ENCODE peak calls at places on chromosomes 13 and 19, in four cellular contexts. S, C, H and P are unnamed samples.

GRCh38 chr13:25286308-25286968 is 850 bp downstream of the MTMR6 start:
- DNase-seq in H (no peak), S (no peak), C (peak), P (no peak)

GRCh38 chr19:1449467-1450442 is at the start of gene APC2:
- DNase-seq in S (no peak), C (no peak), H (peak), P (peak)

GRCh38 chr19:56132316-56132822 is 8.7 kb upstream of the ZNF444 start:
- DNase-seq in S (no peak), H (no peak), C (peak), P (no peak)

GRCh38 chr13:113499936-113500335 is 9.4 kb upstream of the DCUN1D2 start:
- DNase-seq in C (no peak), S (no peak), H (no peak), P (no peak)

GRCh38 chr19:45884682-45885555 is 1.0 kb downstream of the IRF2BP1 start:
- DNase-seq in C (no peak), H (peak), S (no peak), P (peak)

GRCh38 chr13:50882816-50883215 is 26.8 kb upstream of the RNASEH2B start:
- DNase-seq in H (no peak), C (no peak), S (no peak), P (no peak)

GRCh38 chr19:45782162-45782623 is at the start of gene DMPK:
- DNase-seq in S (no peak), C (no peak), H (no peak), P (no peak)

GRCh38 chr13:93700115-93700514 is 473.5 kb downstream of the GPC6 start:
- DNase-seq in C (no peak), S (no peak), H (no peak), P (no peak)

GRCh38 chr19:33879818-33880575 is 83.3 kb downstream of the KCTD15 start:
- DNase-seq in C (no peak), S (no peak), H (no peak), P (peak)

GRCh38 chr19:45163156-45163555 is 2.4 kb upstream of the NKPD1 start:
- DNase-seq in H (no peak), C (no peak), S (no peak), P (no peak)

GRCh38 chr19:53463263-53463662 is 4.3 kb upstream of the ZNF813 start:
- DNase-seq in H (peak), C (no peak), S (no peak), P (peak)

GRCh38 chr19:46674416-46675178 is 13.6 kb upstream of the DACT3 start:
- DNase-seq in C (no peak), S (no peak), H (peak), P (peak)

GRCh38 chr19:10662384-10663251 is 8.5 kb downstream of the ILF3 start:
- DNase-seq in C (no peak), H (no peak), S (no peak), P (no peak)

GRCh38 chr13:42272115-42272756 is at the start of gene AKAP11:
- DNase-seq in C (peak), S (no peak), H (peak), P (peak)

GRCh38 chr19:18304194-18304495 is 18.7 kb downstream of the LSM4 start:
- DNase-seq in S (no peak), H (no peak), C (no peak), P (no peak)

GRCh38 chr19:15836595-15837398 is 21.3 kb upstream of the OR10H1 start:
- DNase-seq in S (peak), C (peak), H (peak), P (peak)

DNA sequence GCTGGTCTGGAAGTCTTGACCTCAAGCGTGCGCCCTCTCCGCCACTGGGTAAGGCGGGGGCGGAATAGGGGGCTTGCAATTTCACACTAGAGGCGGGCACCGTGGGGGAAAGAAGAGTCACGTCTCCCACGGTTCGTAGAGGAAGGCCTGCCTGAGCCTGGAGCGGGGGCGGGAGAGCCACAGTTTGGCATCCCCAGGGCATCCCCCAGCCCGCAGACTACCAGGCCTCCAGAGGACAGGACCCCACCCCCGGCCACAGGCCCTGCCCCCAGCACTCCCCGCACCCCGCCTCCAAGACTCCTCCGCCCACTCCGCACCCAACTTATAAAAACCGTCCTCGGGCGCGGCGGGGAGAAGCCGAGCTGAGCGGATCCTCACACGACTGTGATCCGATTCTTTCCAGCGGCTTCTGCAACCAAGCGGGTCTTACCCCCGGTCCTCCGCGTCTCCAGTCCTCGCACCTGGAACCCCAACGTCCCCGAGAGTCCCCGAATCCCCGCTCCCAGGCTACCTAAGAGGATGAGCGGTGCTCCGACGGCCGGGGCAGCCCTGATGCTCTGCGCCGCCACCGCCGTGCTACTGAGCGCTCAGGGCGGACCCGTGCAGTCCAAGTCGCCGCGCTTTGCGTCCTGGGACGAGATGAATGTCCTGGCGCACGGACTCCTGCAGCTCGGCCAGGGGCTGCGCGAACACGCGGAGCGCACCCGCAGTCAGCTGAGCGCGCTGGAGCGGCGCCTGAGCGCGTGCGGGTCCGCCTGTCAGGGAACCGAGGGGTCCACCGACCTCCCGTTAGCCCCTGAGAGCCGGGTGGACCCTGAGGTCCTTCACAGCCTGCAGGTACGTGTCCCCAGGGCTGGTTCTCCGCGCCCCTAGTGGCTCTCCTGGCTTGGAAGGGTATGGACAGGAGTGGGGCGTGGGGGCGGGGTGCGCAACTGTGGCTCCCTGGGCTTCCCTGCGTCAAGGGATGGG is at the start of gene ANGPTL4:
- DNase-seq in C (no peak), H (peak), S (no peak), P (peak)
- TF ChIP-seq CREM in C (no peak), H (no peak), S (no peak), P (no peak)

DNA sequence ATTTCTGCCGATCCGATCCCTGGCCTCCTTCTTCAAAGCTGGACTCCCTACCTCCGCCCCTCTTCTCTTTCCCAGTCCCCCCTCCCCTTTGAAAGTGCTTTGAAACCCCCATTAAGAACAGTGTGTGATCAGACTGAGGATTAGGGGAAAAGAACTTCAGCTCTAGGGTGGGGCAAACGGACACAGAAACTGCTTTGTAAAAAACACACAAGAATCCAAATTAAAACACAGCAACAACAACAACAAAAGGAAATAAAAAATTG is 1.4 kb downstream of the SPRY2 start:
- DNase-seq in S (no peak), C (no peak), H (peak), P (no peak)
- TF ChIP-seq CREM in S (no peak), C (no peak), H (no peak), P (no peak)

GRCh38 chr13:24162604-24163003 is 2.1 kb downstream of the SPATA13 start:
- DNase-seq in C (no peak), H (no peak), S (no peak), P (no peak)

GRCh38 chr13:24159362-24159761 is 1.2 kb upstream of the SPATA13 start:
- DNase-seq in H (no peak), C (no peak), S (no peak), P (no peak)

GRCh38 chr13:24161980-24162517 is 1.5 kb downstream of the SPATA13 start:
- DNase-seq in C (no peak), S (no peak), H (no peak), P (no peak)

GRCh38 chr13:24159921-24160324 is 597 bp upstream of the SPATA13 start:
- DNase-seq in C (no peak), H (no peak), S (no peak), P (no peak)

GRCh38 chr13:24161010-24161775 is 673 bp downstream of the SPATA13 start:
- DNase-seq in H (peak), S (no peak), C (peak), P (peak)
- TF ChIP-seq CREM in H (no peak), S (no peak), C (no peak), P (no peak)

DNA sequence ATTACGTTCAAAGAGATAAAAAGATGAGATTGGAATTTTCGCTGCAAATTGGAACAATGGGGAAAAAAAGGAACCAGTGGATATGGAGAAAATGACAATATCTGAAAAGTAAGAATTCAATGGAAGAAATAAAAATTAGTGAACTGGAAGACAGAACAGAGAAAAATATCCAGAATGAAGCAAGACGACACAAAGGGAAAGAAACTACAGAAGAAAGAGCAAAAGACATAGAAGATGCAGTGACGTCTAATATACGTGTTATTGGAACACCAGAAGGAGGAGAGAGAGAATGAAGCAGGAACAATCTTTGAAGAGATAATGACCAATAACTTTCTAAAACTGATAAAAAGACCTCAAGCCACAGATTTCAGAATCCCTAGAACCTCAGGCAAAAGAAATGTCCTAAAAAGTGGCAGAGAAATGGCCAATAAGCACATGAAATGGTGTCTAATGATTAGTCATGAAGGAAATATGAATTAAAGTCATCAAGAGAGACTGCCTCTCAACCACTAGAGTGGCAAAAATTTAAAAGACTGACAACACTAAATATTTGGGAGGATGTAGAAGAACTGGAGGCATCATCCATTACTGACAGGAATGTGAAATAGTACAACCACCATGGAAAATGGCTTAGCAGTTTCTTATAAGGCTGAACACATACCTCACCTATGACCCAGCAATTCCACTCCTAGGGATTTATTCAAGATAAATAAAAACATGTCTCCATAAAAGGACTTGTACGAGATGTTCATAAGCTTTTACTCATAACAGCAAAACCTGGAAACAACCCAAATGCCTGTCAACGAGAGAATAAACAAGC is 56.5 kb downstream of the GADD45B start:
- DNase-seq in C (no peak), H (no peak), S (no peak), P (no peak)
- TF ChIP-seq CREM in C (no peak), H (no peak), S (no peak), P (no peak)

GRCh38 chr19:29833614-29834261 is 21.9 kb downstream of the CCNE1 start:
- DNase-seq in S (no peak), H (no peak), C (no peak), P (no peak)

GRCh38 chr19:29837448-29837961 is 25.7 kb downstream of the CCNE1 start:
- DNase-seq in S (peak), H (no peak), C (no peak), P (no peak)

GRCh38 chr19:29835447-29835846 is 23.7 kb downstream of the CCNE1 start:
- DNase-seq in C (no peak), S (no peak), H (no peak), P (no peak)

GRCh38 chr19:29834991-29835390 is 23.2 kb downstream of the CCNE1 start:
- DNase-seq in H (no peak), C (no peak), S (no peak), P (no peak)

DNA sequence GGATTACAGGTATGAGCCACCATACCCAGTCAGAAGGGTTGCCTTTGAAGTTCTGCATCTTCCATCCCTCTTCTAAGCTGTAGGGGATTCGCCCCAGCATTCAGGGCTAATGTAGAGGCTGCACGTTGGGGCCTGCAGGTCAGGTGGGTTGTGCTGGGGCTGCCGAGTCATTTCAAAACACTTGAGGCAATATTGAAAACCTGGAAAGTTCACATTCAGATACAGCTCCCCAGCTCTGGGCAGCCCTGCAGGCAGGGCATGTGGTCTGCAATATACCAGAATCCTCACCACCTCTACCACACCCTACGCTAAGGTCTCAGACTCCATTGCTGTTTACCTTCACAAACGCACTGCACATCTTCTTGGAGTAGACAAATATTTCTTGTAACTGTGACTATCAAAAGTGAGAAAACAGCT is 24.6 kb downstream of the CCNE1 start:
- DNase-seq in S (peak), H (no peak), C (no peak), P (no peak)
- TF ChIP-seq CREM in S (peak), H (no peak), C (no peak), P (no peak)

DNA sequence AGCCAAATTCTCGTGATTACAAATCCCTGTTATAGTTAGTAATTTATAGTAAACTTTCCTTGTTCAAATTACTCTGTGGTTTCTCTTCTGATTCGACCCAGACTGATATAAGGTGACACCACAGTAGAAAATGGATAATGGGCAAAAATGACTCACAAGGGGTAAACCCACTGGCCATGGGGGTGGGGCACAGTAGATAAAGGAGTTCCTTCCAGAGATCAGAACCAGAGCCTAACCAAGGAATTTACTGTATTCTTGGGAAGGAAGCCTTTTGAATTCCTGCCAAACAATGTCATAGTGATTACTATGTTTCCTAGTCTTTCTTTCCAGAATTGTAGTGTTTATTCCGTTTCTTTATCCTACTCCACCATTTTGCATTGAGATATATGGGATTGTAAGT is 21.9 kb downstream of the MIR17HG start:
- DNase-seq in H (peak), C (no peak), S (no peak), P (no peak)
- TF ChIP-seq CREM in H (no peak), C (no peak), S (no peak), P (no peak)

GRCh38 chr13:33281951-33282595 is 3.5 kb downstream of the STARD13 start:
- DNase-seq in C (no peak), H (no peak), S (no peak), P (no peak)
- TF ChIP-seq CREM in C (no peak), H (no peak), S (no peak), P (no peak)

DNA sequence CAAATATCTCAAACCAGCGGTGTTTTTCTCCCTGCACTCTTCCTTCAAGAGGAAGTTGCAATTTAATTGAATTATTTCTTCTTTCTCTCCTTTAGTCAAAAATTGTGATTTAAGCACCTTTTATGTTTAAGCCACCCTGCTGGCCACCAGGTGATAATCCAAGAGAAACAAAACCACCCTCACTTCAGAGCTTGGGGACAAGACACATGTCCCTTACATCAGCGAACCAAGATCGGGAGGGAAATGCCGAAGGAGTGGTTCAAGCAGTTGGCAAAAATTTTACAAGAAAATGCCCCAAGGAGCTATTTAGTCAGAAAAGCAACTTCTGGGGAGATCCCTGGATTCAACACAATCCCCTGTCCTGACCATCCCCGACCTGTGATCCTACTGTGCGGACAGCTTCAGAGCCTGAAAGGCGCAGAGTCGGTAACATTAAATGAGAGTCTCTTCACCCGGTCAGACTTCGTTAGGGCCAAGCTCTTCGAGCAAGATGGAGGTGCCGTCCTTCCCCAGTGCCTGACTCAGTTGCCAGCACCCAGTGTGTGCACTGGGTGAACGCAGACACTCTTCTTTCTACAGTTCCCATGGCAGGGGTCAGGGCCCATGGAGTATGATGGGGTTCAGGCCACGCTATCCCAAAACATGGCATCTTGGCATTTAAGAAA is 78.6 kb upstream of the TM9SF2 start:
- DNase-seq in S (no peak), H (no peak), C (no peak), P (no peak)
- TF ChIP-seq CREM in S (no peak), H (no peak), C (no peak), P (no peak)

GRCh38 chr13:29465741-29466293 is 129.7 kb downstream of the SLC7A1 start:
- DNase-seq in H (no peak), S (no peak), C (peak), P (no peak)
- TF ChIP-seq CREM in H (no peak), S (no peak), C (no peak), P (no peak)